ENCODE peak calls at places on chromosomes 3 and 15, in four cellular contexts. K is GM23248, V is HCT116, R is neural progenitor cell. H is an unnamed sample.
A peak's percentile ranks its signal among the peaks of the same experiment; 100 is the strongest.

GRCh38 chr3:112631257-112631656 is 9.7 kb downstream of the CCDC80 start:
- DNase-seq in K (peak; percentile 44), V (no peak), R (no peak), H (no peak)

GRCh38 chr3:8734137-8734878 is 706 bp downstream of the CAV3 start:
- DNase-seq in K (no peak), V (no peak), R (no peak), H (no peak)

GRCh38 chr3:96700322-96701315 is 113.8 kb upstream of the EPHA6 start:
- DNase-seq in K (no peak), V (no peak), R (peak; percentile 56), H (no peak)

GRCh38 chr3:22228705-22229104 is 477.7 kb upstream of the ZNF385D start:
- DNase-seq in K (no peak), V (no peak), R (no peak), H (no peak)

GRCh38 chr15:81776961-81777360 is 268.9 kb downstream of the MEX3B start:
- DNase-seq in K (no peak), V (no peak), R (no peak), H (no peak)

GRCh38 chr15:89783111-89783860 is 7.2 kb downstream of the MESP2 start:
- DNase-seq in K (peak; percentile 73), V (no peak), R (no peak), H (no peak)

GRCh38 chr3:170331143-170331542 is 26.4 kb upstream of the SKIL start:
- DNase-seq in K (no peak), V (no peak), R (no peak), H (no peak)

GRCh38 chr3:73508330-73508954 is 116.3 kb downstream of the PDZRN3 start:
- DNase-seq in K (peak; percentile 85), V (peak; percentile 27), R (peak; percentile 83), H (peak; percentile 60)

GRCh38 chr15:71891026-71891425 is 80.7 kb downstream of the NR2E3 start:
- DNase-seq in K (no peak), V (no peak), R (no peak), H (peak; percentile 2)
- TF ChIP-seq EZH2phosphoT487 in K (no peak), V (no peak), R (no peak), H (no peak)

GRCh38 chr15:57079446-57079845 is 161.0 kb downstream of the TCF12 start:
- DNase-seq in K (no peak), V (no peak), R (peak; percentile 21), H (no peak)
- H3K9me3 ChIP-seq in K (no peaks in the 10 kb centered on the region), V (no peaks in the 10 kb centered on the region), R (no peaks in the 10 kb centered on the region), H (no peaks in the 10 kb centered on the region)

DNA sequence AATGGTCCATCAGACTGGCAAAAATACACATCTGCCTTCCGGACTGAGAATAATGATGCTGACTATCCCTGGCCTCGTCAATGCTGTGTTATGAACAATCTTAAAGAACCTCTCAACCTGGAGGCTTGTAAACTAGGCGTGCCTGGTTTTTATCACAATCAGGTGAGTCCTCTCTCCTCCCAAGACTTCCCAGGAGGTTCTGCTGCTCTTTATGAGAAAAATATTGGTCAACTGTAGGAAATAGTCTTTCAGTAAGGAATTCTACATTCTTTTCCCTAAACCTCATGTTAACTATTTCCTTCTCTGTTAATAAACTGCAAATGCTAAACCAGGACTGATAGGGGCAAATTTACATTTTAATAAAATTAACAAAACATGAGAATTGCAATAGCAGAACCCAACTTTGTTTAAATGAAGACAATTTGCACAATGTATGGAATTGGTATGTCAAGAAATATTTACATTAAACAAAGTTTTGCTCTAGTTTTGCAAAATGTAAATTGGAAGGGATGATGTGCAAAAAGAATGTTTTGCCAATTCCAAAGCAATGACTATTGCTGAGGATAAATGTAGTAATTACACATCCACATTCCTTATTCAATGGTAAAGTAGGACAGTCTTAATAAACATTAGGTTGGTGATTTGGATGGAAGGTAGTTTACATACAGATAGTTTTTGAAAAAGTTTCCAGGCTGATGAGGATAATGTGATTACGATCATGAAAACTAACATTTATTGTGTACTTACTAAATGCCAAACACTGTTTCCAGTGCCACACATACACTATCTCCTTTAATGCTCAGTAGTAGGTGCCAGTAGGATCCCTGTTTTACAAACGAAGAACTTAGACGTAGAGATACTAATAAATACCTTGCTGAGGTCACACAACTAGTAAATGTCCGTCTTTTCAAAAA is 21.1 kb downstream of the UPK1B start:
- DNase-seq in K (peak; percentile 63), V (no peak), R (no peak), H (no peak)
- TF ChIP-seq EZH2phosphoT487 in K (no peak), V (no peak), R (no peak), H (no peak)

DNA sequence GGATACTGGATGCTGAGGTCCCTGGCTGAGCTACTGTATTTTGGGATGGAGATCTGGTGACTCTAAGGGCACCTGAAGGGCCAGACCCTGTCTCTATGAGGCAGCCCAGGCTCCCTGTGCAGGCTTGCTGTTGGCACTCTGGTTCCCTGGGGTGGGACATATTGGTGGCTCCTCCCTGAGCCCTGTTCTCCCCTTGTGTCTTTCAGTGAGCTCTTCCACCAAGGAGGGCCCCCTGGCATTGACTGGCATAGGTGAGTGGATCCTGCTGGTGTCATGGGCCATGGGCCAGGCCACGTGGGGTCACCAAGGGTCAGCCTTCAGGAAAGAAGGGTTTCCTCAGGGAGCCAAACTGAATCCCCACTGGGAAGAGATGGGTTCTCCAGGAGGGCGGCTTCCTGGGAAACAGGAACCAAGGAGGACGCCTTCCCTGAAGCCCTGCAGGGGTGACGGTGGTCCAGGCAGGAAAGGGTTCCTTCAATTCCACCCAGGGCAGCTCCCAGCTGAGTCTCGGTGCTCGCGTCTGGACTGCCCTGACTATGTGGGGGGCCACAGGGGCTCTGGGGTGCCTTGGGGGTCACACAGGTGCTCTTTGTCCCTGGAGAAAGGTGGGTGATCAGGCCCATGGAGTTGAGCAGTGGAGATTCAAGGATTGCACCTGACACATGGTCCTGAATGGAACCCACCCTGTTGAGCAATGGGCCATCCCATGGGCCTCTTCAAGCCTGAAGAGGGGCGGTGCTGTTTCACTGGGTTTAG is 220.4 kb downstream of the SNRPN start:
- DNase-seq in K (no peak), V (no peak), R (no peak), H (no peak)
- H3K9me3 ChIP-seq in K (no peaks in the 10 kb centered on the region), V (peaks cover 5% of the 10 kb centered on the region), R (no peaks in the 10 kb centered on the region), H (no peaks in the 10 kb centered on the region)

GRCh38 chr15:67202091-67202490 is 52.4 kb downstream of the AAGAB start:
- DNase-seq in K (no peak), V (no peak), R (no peak), H (no peak)

GRCh38 chr15:67199881-67200763 is 54.3 kb downstream of the AAGAB start:
- DNase-seq in K (peak; percentile 82), V (no peak), R (no peak), H (no peak)

GRCh38 chr15:67199391-67199790 is 55.1 kb downstream of the AAGAB start:
- DNase-seq in K (peak; percentile 66), V (no peak), R (no peak), H (no peak)

GRCh38 chr15:67202991-67203390 is 51.5 kb downstream of the AAGAB start:
- DNase-seq in K (no peak), V (no peak), R (no peak), H (no peak)

DNA sequence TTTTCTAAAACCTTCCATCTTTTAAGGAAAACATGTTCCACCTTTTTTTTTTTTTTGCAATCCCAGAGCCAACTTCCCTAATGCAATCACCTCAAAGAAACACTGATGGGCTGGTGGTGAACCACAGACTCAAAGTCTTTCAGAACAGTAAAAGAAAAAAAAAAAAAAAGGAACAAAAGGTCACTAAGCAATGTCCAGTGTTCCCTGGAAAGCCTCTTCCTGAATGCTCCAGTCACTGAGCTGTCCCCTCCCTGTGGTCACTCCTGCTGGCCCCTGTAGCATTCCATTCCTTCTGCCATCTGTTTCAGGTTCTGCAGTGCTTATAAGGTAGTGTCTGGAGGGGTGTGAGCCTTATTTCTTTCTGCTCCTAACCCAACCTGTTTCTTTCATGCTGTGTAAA is 53.3 kb downstream of the AAGAB start:
- DNase-seq in K (no peak), V (no peak), R (peak; percentile 80), H (no peak)
- TF ChIP-seq EZH2phosphoT487 in K (no peak), V (no peak), R (no peak), H (no peak)

GRCh38 chr15:56126409-56126808 is 117.3 kb downstream of the RFX7 start:
- DNase-seq in K (no peak), V (no peak), R (no peak), H (no peak)
- H3K9me3 ChIP-seq in K (peaks cover 3% of the 10 kb centered on the region), V (peaks cover 9% of the 10 kb centered on the region), R (peaks cover 31% of the 10 kb centered on the region), H (peaks cover 35% of the 10 kb centered on the region)

GRCh38 chr3:127115691-127116351 is 77.1 kb upstream of the PRR23E start:
- DNase-seq in K (no peak), V (no peak), R (no peak), H (no peak)

GRCh38 chr3:127124135-127124534 is 68.8 kb upstream of the PRR23E start:
- DNase-seq in K (peak; percentile 36), V (no peak), R (peak; percentile 54), H (no peak)

GRCh38 chr3:127121850-127122249 is 71.1 kb upstream of the PRR23E start:
- DNase-seq in K (no peak), V (no peak), R (no peak), H (no peak)

GRCh38 chr3:127123533-127123932 is 69.4 kb upstream of the PRR23E start:
- DNase-seq in K (no peak), V (no peak), R (no peak), H (no peak)

DNA sequence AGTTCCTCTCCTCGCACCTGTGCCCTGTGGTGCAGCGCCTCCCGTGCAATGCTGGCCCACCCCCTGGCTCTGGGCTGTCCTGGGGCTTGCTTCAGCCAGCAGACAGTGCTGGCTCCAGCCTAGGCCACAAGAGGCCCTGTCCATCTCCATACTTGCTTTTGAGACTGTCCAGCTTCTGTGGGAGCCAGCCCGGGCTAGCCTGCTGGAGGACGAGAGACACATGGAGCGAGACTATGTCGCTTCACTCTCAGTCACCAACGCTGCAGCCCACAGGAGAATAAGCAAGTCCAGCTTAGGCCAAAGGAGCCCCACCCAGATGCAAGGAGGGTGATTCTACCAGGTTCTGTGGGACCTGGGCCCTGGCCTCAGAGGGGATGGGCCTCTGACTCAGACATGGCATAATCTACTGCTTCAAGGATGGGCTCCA is 71.7 kb upstream of the PRR23E start:
- DNase-seq in K (no peak), V (no peak), R (no peak), H (no peak)
- TF ChIP-seq EZH2phosphoT487 in K (no peak), V (no peak), R (no peak), H (no peak)

DNA sequence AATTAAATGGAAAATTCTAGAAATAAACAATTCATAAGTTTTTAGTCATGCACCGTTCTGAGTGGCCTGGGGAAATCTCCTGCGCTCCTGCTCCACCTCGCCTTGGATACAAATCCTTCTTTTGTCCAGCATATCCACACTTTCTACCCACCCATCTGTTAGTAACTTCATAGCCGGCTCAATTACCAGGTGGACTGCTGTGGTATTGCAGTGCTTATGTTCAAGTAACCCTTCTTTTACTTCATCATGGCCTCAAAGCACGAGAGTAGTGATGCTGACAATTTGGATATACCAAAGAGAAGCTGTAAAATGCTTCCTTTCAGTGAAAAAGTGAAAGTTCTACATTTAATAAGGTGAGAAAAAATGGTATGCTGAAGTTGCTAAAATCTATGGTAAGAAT is 142.3 kb upstream of the CHL1 start:
- DNase-seq in K (no peak), V (no peak), R (no peak), H (no peak)
- H3K9me3 ChIP-seq in K (no peaks in the 10 kb centered on the region), V (no peaks in the 10 kb centered on the region), R (no peaks in the 10 kb centered on the region), H (no peaks in the 10 kb centered on the region)

DNA sequence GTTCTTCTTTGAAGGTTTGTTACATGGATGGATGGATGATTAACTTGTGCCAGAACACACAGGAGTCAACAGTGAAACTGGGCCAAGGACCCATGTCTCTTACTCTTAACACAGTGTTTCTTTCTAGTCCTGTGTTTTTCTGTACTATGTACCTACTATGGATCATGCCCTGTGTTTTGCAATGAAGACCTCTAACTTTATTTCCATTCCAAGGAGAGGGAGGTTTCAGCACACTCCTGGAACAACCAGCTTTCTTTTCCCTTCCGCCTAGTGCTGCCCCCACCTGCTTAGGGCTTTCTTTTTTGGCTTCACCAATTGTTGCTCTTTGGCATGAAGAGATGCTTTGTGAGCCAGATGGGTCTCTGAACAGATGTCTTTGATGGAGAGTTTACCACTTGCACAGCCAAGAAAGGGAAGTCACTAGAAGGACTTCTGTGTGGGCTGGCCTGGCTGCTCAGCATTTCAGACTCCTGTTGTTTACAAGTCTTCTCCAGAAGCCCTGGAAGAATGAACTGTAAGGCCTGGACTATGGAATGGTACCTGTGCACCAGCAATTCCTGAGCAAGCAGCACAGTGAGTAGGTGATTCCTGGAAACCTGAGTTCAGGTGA is 44.5 kb downstream of the SNAPC5 start:
- DNase-seq in K (no peak), V (no peak), R (no peak), H (peak; percentile 19)
- TF ChIP-seq EZH2phosphoT487 in K (no peak), V (no peak), R (no peak), H (no peak)

H was measured in OCI-LY7.